ENCODE peak calls at places on chromosomes 11 and 22, in seven cellular contexts. M, C, W, Y, E, F and X are unnamed samples.

GRCh38 chr11:33157103-33158027 is 3.9 kb downstream of the CSTF3 start:
- DNase-seq in W (no peak), E (no peak), M (no peak), F (no peak), Y (no peak), C (no peak), X (no peak)

GRCh38 chr11:46279393-46280099 is 2.1 kb downstream of the CREB3L1 start:
- DNase-seq in F (peak; percentile 41), E (peak; percentile 76), Y (peak; percentile 27), M (peak; percentile 74), C (peak; percentile 45), W (no peak), X (no peak)

GRCh38 chr11:92886243-92886905 is 83.1 kb upstream of the MTNR1B start:
- DNase-seq in W (no peak), F (peak; percentile 75), E (no peak), Y (peak; percentile 38), C (peak; percentile 67), M (peak; percentile 58), X (no peak)

GRCh38 chr11:126731526-126731925 is 269.0 kb downstream of the KIRREL3 start:
- DNase-seq in E (no peak), Y (no peak), M (no peak), W (no peak), C (no peak), F (no peak), X (no peak)

GRCh38 chr11:131841028-131841427 is 470.6 kb downstream of the NTM start:
- DNase-seq in E (no peak), C (no peak), F (no peak), M (no peak), W (no peak), Y (no peak), X (no peak)

GRCh38 chr11:121890377-121890776 is 225.6 kb downstream of the BLID start:
- DNase-seq in W (no peak), M (no peak), E (no peak), C (no peak), Y (no peak), F (no peak), X (no peak)

GRCh38 chr11:617248-617911 is 1.6 kb upstream of the IRF7 start:
- DNase-seq in Y (no peak), M (no peak), W (peak; percentile 84), C (no peak), F (no peak), E (no peak), X (no peak)

GRCh38 chr11:118921121-118921928 is 4.4 kb downstream of the BCL9L start:
- DNase-seq in C (no peak), W (peak; percentile 76), M (peak; percentile 68), F (peak; percentile 87), E (peak; percentile 88), Y (no peak), X (peak; percentile 30)

GRCh38 chr11:10858505-10859360 is 880 bp upstream of the ZBED5 start:
- DNase-seq in F (peak; percentile 77), C (peak; percentile 54), M (peak; percentile 71), E (peak; percentile 84), Y (peak; percentile 59), W (peak; percentile 92), X (peak; percentile 75)

GRCh38 chr11:36558511-36559413 is 9.0 kb upstream of the RAG1 start:
- DNase-seq in F (no peak), C (no peak), Y (peak; percentile 70), W (no peak), E (no peak), M (no peak), X (no peak)

GRCh38 chr22:22552630-22553029 is 6.4 kb downstream of the PRAME start:
- DNase-seq in Y (no peak), M (no peak), F (no peak), E (no peak), C (no peak), W (no peak), X (no peak)

GRCh38 chr22:47145883-47146282 is 383.4 kb downstream of the TBC1D22A start:
- DNase-seq in M (no peak), E (no peak), C (no peak), Y (no peak), W (no peak), F (no peak), X (no peak)

GRCh38 chr22:37674951-37675929 is at the start of gene LGALS1:
- DNase-seq in F (peak; percentile 87), M (peak; percentile 95), W (peak; percentile 94), C (peak; percentile 91), E (peak; percentile 98), Y (peak; percentile 90), X (peak; percentile 77)

GRCh38 chr11:1877211-1878133 is 14.2 kb downstream of the PRR33 start:
- DNase-seq in E (peak; percentile 80), F (peak; percentile 61), M (peak; percentile 45), Y (no peak), W (peak; percentile 79), C (peak; percentile 33), X (no peak)

GRCh38 chr11:8239056-8239455 is 24.6 kb downstream of the LMO1 start:
- DNase-seq in C (no peak), F (no peak), W (peak; percentile 22), Y (no peak), E (no peak), M (no peak), X (no peak)

GRCh38 chr11:91104237-91104636 is 881.4 kb upstream of the CHORDC1 start:
- DNase-seq in M (no peak), C (no peak), Y (no peak), E (no peak), F (peak; percentile 9), W (no peak), X (no peak)

GRCh38 chr11:49995559-49995958 is 13.2 kb upstream of the OR4C12 start:
- DNase-seq in M (peak; percentile 38), C (peak; percentile 10), F (peak; percentile 16), Y (peak; percentile 21), W (no peak), E (no peak), X (no peak)

GRCh38 chr11:43943931-43944751 is 1.7 kb downstream of the C11orf96 start:
- DNase-seq in F (no peak), W (peak; percentile 76), Y (no peak), E (no peak), C (no peak), M (no peak), X (no peak)

GRCh38 chr11:62236187-62236586 is 5.9 kb upstream of the SCGB1D2 start:
- DNase-seq in M (no peak), C (no peak), F (no peak), Y (no peak), E (no peak), W (no peak), X (no peak)

GRCh38 chr11:11588890-11589289 is 32.9 kb downstream of the GALNT18 start:
- DNase-seq in W (no peak), M (no peak), C (no peak), Y (no peak), E (no peak), F (no peak), X (no peak)

GRCh38 chr11:18727499-18728236 is 1.7 kb upstream of the IGSF22 start:
- DNase-seq in E (peak; percentile 52), C (no peak), W (no peak), M (peak; percentile 47), Y (peak; percentile 34), F (peak; percentile 61), X (peak; percentile 40)

GRCh38 chr11:68200639-68201038 is 12.5 kb downstream of the KMT5B start:
- DNase-seq in F (no peak), W (no peak), Y (no peak), M (no peak), E (no peak), C (no peak), X (no peak)

GRCh38 chr11:57800444-57801184 is 39.0 kb downstream of the CTNND1 start:
- DNase-seq in Y (peak; percentile 83), W (no peak), C (peak; percentile 78), M (peak; percentile 48), E (no peak), F (peak; percentile 82), X (no peak)

GRCh38 chr11:57793711-57794110 is 32.1 kb downstream of the CTNND1 start:
- DNase-seq in M (no peak), W (no peak), Y (no peak), E (no peak), F (no peak), C (no peak), X (no peak)

GRCh38 chr11:57802411-57802810 is 40.8 kb downstream of the CTNND1 start:
- DNase-seq in W (no peak), M (no peak), E (no peak), F (no peak), Y (no peak), C (no peak), X (no peak)

GRCh38 chr11:57801185-57801490 is 39.5 kb downstream of the CTNND1 start:
- DNase-seq in F (no peak), W (no peak), M (no peak), Y (no peak), E (no peak), C (no peak), X (no peak)

GRCh38 chr11:57798905-57799559 is 37.4 kb downstream of the CTNND1 start:
- DNase-seq in M (peak; percentile 87), F (peak; percentile 78), W (no peak), C (peak; percentile 77), E (no peak), Y (peak; percentile 99), X (no peak)
- H3K4me1 ChIP-seq in M (peaks cover 21% of the 10 kb centered on the region), F (peaks cover 21% of the 10 kb centered on the region), W (peaks cover 80% of the 10 kb centered on the region), C (peaks cover 16% of the 10 kb centered on the region), E (peaks cover 37% of the 10 kb centered on the region), Y (peaks cover 12% of the 10 kb centered on the region), X (peaks cover 24% of the 10 kb centered on the region)

GRCh38 chr11:117195208-117195607 is 4.0 kb upstream of the TAGLN start:
- DNase-seq in Y (peak; percentile 86), F (no peak), C (no peak), M (peak; percentile 66), E (peak; percentile 14), W (no peak), X (no peak)
- H3K4me1 ChIP-seq in Y (no peaks in the 10 kb centered on the region), F (peaks cover 18% of the 10 kb centered on the region), C (peaks cover 10% of the 10 kb centered on the region), M (peaks cover 8% of the 10 kb centered on the region), E (no peaks in the 10 kb centered on the region), W (peaks cover 18% of the 10 kb centered on the region), X (no peaks in the 10 kb centered on the region)

DNA sequence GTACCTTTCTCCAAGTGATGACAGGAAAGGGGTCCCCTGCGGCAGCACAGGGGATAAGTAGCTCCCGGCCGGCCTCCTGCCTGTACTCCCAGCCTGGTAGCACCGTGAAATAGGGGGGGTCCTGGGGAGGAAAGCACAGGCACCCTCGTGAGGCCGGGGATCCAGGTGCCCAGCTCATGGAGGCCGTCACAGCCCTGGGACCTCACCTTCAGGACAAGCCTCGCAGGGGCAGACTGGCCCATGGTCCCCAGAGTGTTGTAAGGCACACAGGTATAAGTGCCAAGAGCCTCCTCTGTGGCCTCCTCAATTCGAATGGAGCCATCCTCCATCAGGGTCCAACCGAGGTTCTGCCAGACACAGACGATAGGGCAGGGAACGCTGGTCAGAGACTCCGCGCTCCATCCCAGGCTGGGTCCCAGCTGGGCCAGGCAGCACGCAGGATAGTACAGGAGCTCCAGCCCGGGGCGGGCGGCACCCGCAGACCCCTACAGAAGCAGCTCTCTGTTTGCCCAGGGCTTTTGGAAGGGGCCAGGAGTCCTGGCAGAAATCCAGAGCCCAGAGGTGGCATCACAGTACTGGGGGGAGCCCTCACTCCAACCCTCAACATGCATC is 25.2 kb downstream of the IGSF9B start:
- DNase-seq in F (no peak), C (no peak), M (no peak), Y (no peak), W (no peak), E (no peak), X (no peak)
- H3K4me1 ChIP-seq in F (no peaks in the 10 kb centered on the region), C (no peaks in the 10 kb centered on the region), M (peaks cover 6% of the 10 kb centered on the region), Y (no peaks in the 10 kb centered on the region), W (peaks cover 17% of the 10 kb centered on the region), E (no peaks in the 10 kb centered on the region), X (peaks cover 18% of the 10 kb centered on the region)

DNA sequence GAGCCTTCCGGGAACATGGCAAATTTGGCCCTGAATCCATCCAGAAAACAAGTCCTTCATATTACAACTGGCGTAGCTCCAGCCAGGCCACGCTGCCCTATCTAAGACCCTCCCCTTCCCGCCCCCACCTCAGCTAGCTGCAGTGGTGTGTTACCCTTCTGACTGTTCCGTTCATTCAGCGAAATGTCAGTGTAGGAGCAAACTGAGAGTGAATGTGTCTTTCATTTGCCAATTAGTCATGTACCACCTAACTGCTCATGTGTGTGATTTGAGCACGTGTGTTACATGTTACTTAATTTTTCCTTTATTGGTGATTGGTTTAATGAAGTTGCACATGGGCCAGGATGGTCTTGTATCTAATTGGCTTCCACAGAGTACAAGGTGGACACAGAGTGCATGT is 34.8 kb upstream of the POU2AF1 start:
- DNase-seq in E (no peak), F (no peak), M (no peak), C (no peak), W (no peak), Y (no peak), X (no peak)
- H3K4me1 ChIP-seq in E (peaks cover 24% of the 10 kb centered on the region), F (peaks cover 9% of the 10 kb centered on the region), M (no peaks in the 10 kb centered on the region), C (no peaks in the 10 kb centered on the region), W (peaks cover 52% of the 10 kb centered on the region), Y (no peaks in the 10 kb centered on the region), X (peaks cover 26% of the 10 kb centered on the region)